ENCODE peak calls at places on chromosomes 12 and 14, in nine cellular contexts. Z is HEK293T; Q is frontal cortex; I is neural progenitor cell; E is neuronal stem cell; T is stimulated activated CD4-positive, alpha-beta T cell treated with anti-CD3 and anti-CD28 coated beads, Interleukin-4, amount 100 ng/mL, for 1 hour; V is A549; L is posterior vena cava; A is NB4. D is an unnamed sample.

GRCh38 chr12:39103552-39104165 is 198.3 kb upstream of the CPNE8 start:
- DNase-seq in Z (peak), Q (peak), I (peak), E (peak), T (no peak), V (peak), L (no peak), A (peak), D (no peak)

GRCh38 chr12:45644521-45644920 is 85.0 kb upstream of the ARID2 start:
- DNase-seq in Z (no peak), Q (no peak), I (no peak), E (no peak), T (no peak), V (no peak), L (no peak), A (peak), D (no peak)

GRCh38 chr14:67570453-67570852 is 29.6 kb downstream of the PIGH start:
- DNase-seq in Z (no peak), Q (no peak), I (no peak), E (no peak), T (no peak), V (no peak), L (no peak), A (no peak), D (no peak)

GRCh38 chr12:95789126-95790024 is 1.2 kb downstream of the NTN4 start:
- DNase-seq in Z (no peak), Q (peak), I (peak), E (peak), T (peak), V (peak), L (no peak), A (no peak), D (peak)

GRCh38 chr12:93380480-93381121 is 2.9 kb downstream of the NUDT4 start:
- DNase-seq in Z (peak), Q (no peak), I (peak), E (no peak), T (no peak), V (peak), L (no peak), A (peak), D (no peak)

GRCh38 chr14:28754209-28754985 is 12.2 kb upstream of the FOXG1 start:
- DNase-seq in Z (peak), Q (peak), I (peak), E (no peak), T (no peak), V (peak), L (no peak), A (peak), D (no peak)

GRCh38 chr12:6078378-6079083 is 45.9 kb downstream of the VWF start:
- DNase-seq in Z (no peak), Q (no peak), I (no peak), E (no peak), T (no peak), V (no peak), L (peak), A (no peak), D (no peak)

GRCh38 chr12:39553476-39553875 is 66.1 kb downstream of the ABCD2 start:
- DNase-seq in Z (no peak), Q (no peak), I (no peak), E (no peak), T (no peak), V (no peak), L (no peak), A (no peak), D (no peak)

GRCh38 chr12:51190820-51191219 is 17.9 kb upstream of the TFCP2 start:
- DNase-seq in Z (no peak), Q (no peak), I (no peak), E (no peak), T (no peak), V (no peak), L (peak), A (no peak), D (no peak)

GRCh38 chr12:103852498-103852992 is 11.5 kb upstream of the NT5DC3 start:
- DNase-seq in Z (no peak), Q (no peak), I (no peak), E (no peak), T (no peak), V (peak), L (no peak), A (no peak), D (no peak)

GRCh38 chr12:93500201-93500600 is 32.9 kb downstream of the MRPL42 start:
- DNase-seq in Z (no peak), Q (no peak), I (no peak), E (no peak), T (no peak), V (no peak), L (no peak), A (no peak), D (no peak)

GRCh38 chr12:16153273-16153672 is 124.2 kb downstream of the SLC15A5 start:
- DNase-seq in Z (no peak), Q (no peak), I (no peak), E (no peak), T (no peak), V (no peak), L (no peak), A (no peak), D (no peak)

GRCh38 chr14:101781240-101782061 is 19.9 kb downstream of the PPP2R5C start:
- DNase-seq in Z (no peak), Q (peak), I (peak), E (no peak), T (peak), V (no peak), L (peak), A (no peak), D (peak)

GRCh38 chr12:87155616-87156015 is 873.6 kb downstream of the C12orf50 start:
- DNase-seq in Z (no peak), Q (no peak), I (no peak), E (no peak), T (no peak), V (peak), L (no peak), A (no peak), D (no peak)

GRCh38 chr14:93337143-93337753 is 4.4 kb upstream of the BTBD7 start:
- DNase-seq in Z (no peak), Q (no peak), I (no peak), E (no peak), T (no peak), V (no peak), L (no peak), A (no peak), D (no peak)

GRCh38 chr12:2779281-2779680 is 15.5 kb upstream of the FKBP4 start:
- DNase-seq in Z (no peak), Q (no peak), I (peak), E (no peak), T (no peak), V (no peak), L (no peak), A (peak), D (no peak)

GRCh38 chr14:101808020-101808641 is 46.6 kb downstream of the PPP2R5C start:
- DNase-seq in Z (peak), Q (no peak), I (peak), E (peak), T (no peak), V (peak), L (no peak), A (peak), D (no peak)

GRCh38 chr14:63893701-63894458 is 41.1 kb downstream of the SYNE2 start:
- DNase-seq in Z (no peak), Q (no peak), I (peak), E (no peak), T (no peak), V (peak), L (peak), A (no peak), D (no peak)

GRCh38 chr12:68557011-68557715 is 53.5 kb upstream of the RAP1B start:
- DNase-seq in Z (no peak), Q (no peak), I (peak), E (no peak), T (no peak), V (peak), L (no peak), A (no peak), D (no peak)

GRCh38 chr14:92555440-92556111 is 42.0 kb downstream of the RIN3 start:
- DNase-seq in Z (no peak), Q (no peak), I (no peak), E (no peak), T (no peak), V (no peak), L (no peak), A (no peak), D (no peak)

GRCh38 chr12:120979862-120980696 is 1.7 kb downstream of the HNF1A start:
- DNase-seq in Z (no peak), Q (no peak), I (peak), E (no peak), T (no peak), V (peak), L (no peak), A (no peak), D (no peak)

GRCh38 chr12:47397664-47398281 is 308.1 kb downstream of the RPAP3 start:
- DNase-seq in Z (peak), Q (no peak), I (peak), E (no peak), T (no peak), V (peak), L (no peak), A (peak), D (no peak)

GRCh38 chr14:33679461-33680225 is 271.2 kb downstream of the EGLN3 start:
- DNase-seq in Z (no peak), Q (no peak), I (no peak), E (peak), T (no peak), V (no peak), L (no peak), A (no peak), D (no peak)

GRCh38 chr12:42756841-42757661 is 167.5 kb upstream of the PRICKLE1 start:
- DNase-seq in Z (no peak), Q (no peak), I (peak), E (peak), T (no peak), V (peak), L (no peak), A (peak), D (no peak)

GRCh38 chr14:56341766-56342418 is 223.7 kb downstream of the PELI2 start:
- DNase-seq in Z (no peak), Q (no peak), I (no peak), E (no peak), T (no peak), V (no peak), L (no peak), A (no peak), D (no peak)

GRCh38 chr12:111467862-111468245 is 62.1 kb downstream of the SH2B3 start:
- DNase-seq in Z (no peak), Q (no peak), I (no peak), E (no peak), T (no peak), V (no peak), L (no peak), A (no peak), D (no peak)

GRCh38 chr14:100246809-100247428 is 8.0 kb downstream of the YY1 start:
- DNase-seq in Z (peak), Q (no peak), I (peak), E (peak), T (no peak), V (peak), L (no peak), A (peak), D (no peak)

GRCh38 chr12:71045781-71046180 is 112.0 kb downstream of the TSPAN8 start:
- DNase-seq in Z (no peak), Q (no peak), I (no peak), E (no peak), T (no peak), V (peak), L (no peak), A (no peak), D (no peak)

GRCh38 chr14:104843442-104844305 is 21.4 kb upstream of the CEP170B start:
- DNase-seq in Z (no peak), Q (peak), I (peak), E (peak), T (no peak), V (no peak), L (peak), A (no peak), D (no peak)

GRCh38 chr12:116200812-116201211 is 76.7 kb downstream of the MED13L start:
- DNase-seq in Z (no peak), Q (no peak), I (no peak), E (no peak), T (no peak), V (no peak), L (no peak), A (no peak), D (no peak)

GRCh38 chr12:14643247-14643646 is 53.2 kb downstream of the GUCY2C start:
- DNase-seq in Z (no peak), Q (no peak), I (no peak), E (no peak), T (no peak), V (no peak), L (no peak), A (peak), D (no peak)

GRCh38 chr12:122984612-122985358 is 4.3 kb downstream of the ARL6IP4 start:
- DNase-seq in Z (no peak), Q (peak), I (no peak), E (no peak), T (no peak), V (no peak), L (peak), A (no peak), D (no peak)

GRCh38 chr14:60512952-60513554 is 4.1 kb downstream of the SIX6 start:
- DNase-seq in Z (no peak), Q (no peak), I (peak), E (peak), T (no peak), V (no peak), L (no peak), A (no peak), D (no peak)

GRCh38 chr12:106764738-106765137 is 9.7 kb upstream of the RIC8B start:
- DNase-seq in Z (no peak), Q (no peak), I (no peak), E (no peak), T (no peak), V (peak), L (no peak), A (peak), D (no peak)

GRCh38 chr14:99947695-99948094 is 117.5 kb upstream of the EVL start:
- DNase-seq in Z (no peak), Q (no peak), I (no peak), E (no peak), T (no peak), V (no peak), L (no peak), A (peak), D (no peak)

GRCh38 chr12:130439250-130439649 is 101.6 kb downstream of the PIWIL1 start:
- DNase-seq in Z (no peak), Q (no peak), I (no peak), E (no peak), T (no peak), V (no peak), L (peak), A (no peak), D (no peak)

GRCh38 chr12:16012086-16012485 is 101.0 kb downstream of the DERA start:
- DNase-seq in Z (no peak), Q (no peak), I (no peak), E (no peak), T (no peak), V (no peak), L (peak), A (no peak), D (no peak)

GRCh38 chr12:25284024-25284423 is 33.3 kb upstream of the KRAS start:
- DNase-seq in Z (no peak), Q (no peak), I (no peak), E (no peak), T (no peak), V (no peak), L (no peak), A (no peak), D (no peak)

GRCh38 chr14:64966976-64967375 is 5.2 kb downstream of the RAB15 start:
- DNase-seq in Z (no peak), Q (no peak), I (no peak), E (no peak), T (no peak), V (no peak), L (no peak), A (no peak), D (no peak)